ENCODE peak calls at places on chromosome 9, in seven cellular contexts. H is HCT116, P is skeletal muscle cell, B is suprapubic skin, N is AG09309, K is spleen, Z is foreskin fibroblast. G is an unnamed sample.

GRCh38 chr9:72149231-72149975 is at the start of gene GDA:
- DNase-seq in N (no peak), Z (no peak), H (peak; percentile 68), K (no peak), P (no peak), B (no peak), G (no peak)

GRCh38 chr9:129506892-129507291 is 114.0 kb downstream of the C9orf50 start:
- DNase-seq in K (peak; percentile 13), B (no peak), P (no peak), Z (no peak), H (no peak), N (no peak), G (no peak)

GRCh38 chr9:3181049-3181953 is 337.4 kb upstream of the PUM3 start:
- DNase-seq in H (no peak), B (no peak), K (no peak), Z (peak; percentile 7), P (no peak), N (no peak), G (no peak)

GRCh38 chr9:70061776-70062175 is 18.1 kb downstream of the MAMDC2 start:
- DNase-seq in B (no peak), Z (peak; percentile 78), N (no peak), H (no peak), K (no peak), P (no peak), G (no peak)

GRCh38 chr9:135887021-135887507 is 20.3 kb downstream of the CAMSAP1 start:
- DNase-seq in N (no peak), B (no peak), P (no peak), Z (no peak), H (no peak), K (no peak), G (peak; percentile 61)

GRCh38 chr9:105281926-105282325 is 37.5 kb downstream of the SLC44A1 start:
- DNase-seq in P (no peak), N (no peak), K (no peak), B (no peak), Z (no peak), H (no peak), G (no peak)

GRCh38 chr9:87816041-87816440 is 66.6 kb upstream of the SPATA31E1 start:
- DNase-seq in N (no peak), K (no peak), B (no peak), H (no peak), P (no peak), Z (peak; percentile 10), G (no peak)

GRCh38 chr9:127968717-127969383 is 11.9 kb downstream of the EEIG1 start:
- DNase-seq in K (no peak), H (peak; percentile 67), B (peak; percentile 80), Z (peak; percentile 92), P (peak; percentile 82), N (peak; percentile 56), G (no peak)

GRCh38 chr9:101999441-101999840 is 261.0 kb upstream of the GRIN3A start:
- DNase-seq in B (no peak), Z (no peak), P (no peak), H (no peak), K (no peak), N (no peak), G (no peak)

GRCh38 chr9:114701971-114702370 is 20.0 kb upstream of the TEX48 start:
- DNase-seq in N (no peak), Z (no peak), H (no peak), B (no peak), K (no peak), P (no peak), G (no peak)

GRCh38 chr9:29311221-29311620 is 1737.9 kb upstream of the C9orf72 start:
- DNase-seq in B (no peak), K (no peak), Z (no peak), P (no peak), N (no peak), H (no peak), G (no peak)

GRCh38 chr9:131349881-131350563 is 43.9 kb upstream of the PRRC2B start:
- DNase-seq in Z (peak; percentile 71), H (peak; percentile 62), P (peak; percentile 33), N (no peak), B (peak; percentile 92), K (peak; percentile 97), G (peak; percentile 91)

GRCh38 chr9:117958726-117959125 is 254.5 kb downstream of the TLR4 start:
- DNase-seq in Z (no peak), N (no peak), K (no peak), P (no peak), B (no peak), H (no peak), G (no peak)

GRCh38 chr9:131517761-131518190 is 13.3 kb downstream of the UCK1 start:
- DNase-seq in P (no peak), B (no peak), N (no peak), K (no peak), H (no peak), Z (no peak), G (no peak)

DNA sequence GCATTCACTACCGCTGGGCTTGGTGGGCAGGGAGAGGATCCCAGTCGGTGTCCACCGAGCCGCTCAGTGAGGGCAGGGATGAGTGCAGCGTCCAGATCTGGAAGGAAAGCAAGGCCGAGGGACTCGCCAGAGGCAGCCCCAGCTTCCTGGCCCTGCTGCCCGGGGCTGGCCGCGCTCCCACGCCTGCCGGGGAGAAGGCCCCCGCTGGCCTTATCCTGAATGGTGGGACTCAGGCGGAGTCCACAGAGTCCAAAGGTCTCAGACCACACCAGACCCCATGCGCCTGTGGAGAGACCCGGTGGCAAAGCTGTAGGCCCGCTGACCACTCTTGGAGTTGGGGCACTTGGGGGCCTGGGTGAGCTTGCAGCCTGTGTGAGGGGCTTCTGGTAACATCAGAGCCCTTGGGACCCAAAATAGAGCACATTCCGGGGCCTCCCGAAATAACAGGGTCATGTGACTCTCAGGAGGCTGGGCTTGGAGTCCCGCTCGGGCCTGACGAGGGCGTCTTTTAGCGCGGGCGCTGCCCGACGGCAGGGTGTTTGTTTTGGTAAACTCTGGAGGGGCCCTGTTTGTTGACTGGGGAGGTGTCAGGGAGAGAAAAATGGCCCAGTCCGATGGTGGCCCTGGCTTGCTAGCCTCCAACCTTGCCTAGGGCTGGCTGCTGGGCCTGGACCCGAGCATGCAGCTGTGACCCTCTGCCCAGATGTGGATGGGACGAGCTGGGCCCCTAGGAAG is 2.8 kb downstream of the RXRA start:
- DNase-seq in K (no peak), P (no peak), N (no peak), B (no peak), Z (no peak), H (no peak), G (no peak)
- H3K4me3 ChIP-seq in K (peak overlapping the region; percentile 63), P (peak overlapping the region; percentile 79), N (peak overlapping the region; percentile 77), B (peak overlapping the region; percentile 88), Z (peak overlapping the region; percentile 74), H (peak overlapping the region; percentile 9), G (peak overlapping the region; percentile 87)

GRCh38 chr9:14323083-14323968 is 9.4 kb upstream of the NFIB start:
- DNase-seq in P (no peak), B (no peak), K (no peak), N (no peak), H (no peak), Z (peak; percentile 26), G (no peak)

GRCh38 chr9:14318934-14319513 is 5.1 kb upstream of the NFIB start:
- DNase-seq in P (no peak), N (no peak), H (no peak), K (no peak), B (no peak), Z (no peak), G (no peak)

GRCh38 chr9:14321517-14322125 is 7.7 kb upstream of the NFIB start:
- DNase-seq in B (no peak), Z (no peak), K (no peak), N (no peak), H (no peak), P (peak; percentile 13), G (no peak)

GRCh38 chr9:14322211-14323082 is 8.5 kb upstream of the NFIB start:
- DNase-seq in K (peak; percentile 92), H (peak; percentile 56), Z (peak; percentile 87), N (no peak), P (peak; percentile 81), B (peak; percentile 93), G (peak; percentile 95)

DNA sequence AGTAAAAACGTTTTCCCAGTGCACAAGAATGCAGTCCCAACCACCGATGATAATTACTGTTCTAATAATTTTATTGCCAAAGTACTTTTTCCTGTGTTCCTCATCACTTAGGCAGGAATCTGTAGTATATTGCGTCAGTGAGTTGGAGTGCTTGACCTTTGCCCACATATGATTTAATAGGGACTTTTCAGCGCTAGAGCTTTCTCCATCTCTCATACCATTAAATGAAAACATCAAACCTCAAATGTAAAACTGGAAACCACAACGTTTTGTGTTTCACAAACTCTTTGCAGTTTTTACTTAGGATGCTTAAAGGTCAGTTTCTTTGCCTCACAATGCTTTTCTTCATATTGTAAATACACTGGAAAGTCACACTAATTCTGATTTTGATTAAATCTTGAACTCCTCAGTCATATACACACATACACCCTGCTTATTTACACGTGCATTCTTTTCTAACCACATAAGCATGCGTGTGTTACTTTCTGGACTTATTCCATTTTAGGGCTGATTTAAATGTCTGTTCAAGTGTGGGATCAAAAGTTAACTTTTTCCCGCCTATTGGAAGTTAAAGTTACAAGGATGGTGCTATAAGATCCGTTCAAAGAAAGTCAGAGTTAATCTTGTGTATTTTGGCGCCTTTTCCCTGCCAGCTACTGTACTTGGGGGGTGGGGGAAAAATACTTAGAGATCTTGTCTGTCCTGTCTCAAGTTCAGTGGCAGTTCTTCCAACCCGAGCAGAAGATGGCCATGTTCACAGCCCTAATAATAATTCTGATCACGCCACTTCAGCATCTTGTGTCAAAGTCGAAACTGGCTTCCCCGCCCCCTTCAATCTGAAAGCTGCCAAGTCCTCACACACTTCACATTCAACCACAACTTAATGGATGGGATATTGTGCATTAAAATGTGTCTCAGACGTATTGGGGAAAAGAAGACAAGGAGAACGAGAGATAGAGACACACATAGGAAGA is 6.6 kb upstream of the NFIB start:
- DNase-seq in H (no peak), P (peak; percentile 96), B (no peak), Z (peak; percentile 88), N (peak; percentile 78), K (no peak), G (no peak)
- H3K4me3 ChIP-seq in H (no peak overlapping the region), P (peak overlapping the region; percentile 69), B (peak overlapping the region; percentile 92), Z (peak overlapping the region; percentile 67), N (no peak overlapping the region), K (peak overlapping the region; percentile 83), G (peak overlapping the region; percentile 95)

GRCh38 chr9:21993007-21993406 is 1.2 kb downstream of the CDKN2A start:
- DNase-seq in B (no peak), N (no peak), K (no peak), H (no peak), Z (no peak), P (no peak), G (no peak)

GRCh38 chr9:21988056-21988990 is 5.9 kb downstream of the CDKN2A start:
- DNase-seq in Z (no peak), P (no peak), H (no peak), N (no peak), K (no peak), B (no peak), G (no peak)

GRCh38 chr9:21991039-21991959 is 2.9 kb downstream of the CDKN2A start:
- DNase-seq in N (no peak), H (no peak), B (no peak), P (no peak), Z (no peak), K (no peak), G (no peak)

GRCh38 chr9:21985964-21986667 is 8.1 kb downstream of the CDKN2A start:
- DNase-seq in B (no peak), H (no peak), N (no peak), P (no peak), K (no peak), Z (no peak), G (no peak)

GRCh38 chr9:21989440-21990189 is 4.6 kb downstream of the CDKN2A start:
- DNase-seq in K (no peak), P (no peak), Z (no peak), B (no peak), N (no peak), H (no peak), G (no peak)
- H3K4me3 ChIP-seq in K (no peak overlapping the region), P (peak overlapping the region; percentile 9), Z (peak overlapping the region; percentile 34), B (no peak overlapping the region), N (no peak overlapping the region), H (no peak overlapping the region), G (no peak overlapping the region)

GRCh38 chr9:97220894-97221477 is 86.5 kb upstream of the CCDC180 start:
- DNase-seq in H (no peak), P (no peak), K (no peak), Z (no peak), B (peak; percentile 62), N (no peak), G (no peak)
- H3K4me3 ChIP-seq in H (no peak overlapping the region), P (peak overlapping the region; percentile 34), K (peak overlapping the region; percentile 35), Z (peak overlapping the region; percentile 33), B (peak overlapping the region; percentile 39), N (peak overlapping the region; percentile 16), G (peak overlapping the region; percentile 67)

G was measured in coronary artery.